ENCODE peak calls at places on chromosomes 5 and 9, in four cellular contexts. C, G, H and P are unnamed samples.

GRCh38 chr5:103031607-103032006 is 88.3 kb downstream of the GIN1 start:
- DNase-seq in C (no peak), G (peak), H (no peak), P (peak)

GRCh38 chr9:80144856-80145255 is 573.1 kb downstream of the TLE4 start:
- DNase-seq in C (no peak), G (no peak), H (no peak), P (no peak)

GRCh38 chr5:149337746-149338145 is 7.6 kb upstream of the GRPEL2 start:
- DNase-seq in C (no peak), G (no peak), H (no peak), P (no peak)

GRCh38 chr9:23278566-23278965 is 547.5 kb downstream of the ELAVL2 start:
- DNase-seq in C (no peak), G (no peak), H (no peak), P (no peak)

GRCh38 chr9:114525505-114525904 is 20.2 kb upstream of the WHRN start:
- DNase-seq in C (no peak), G (no peak), H (no peak), P (no peak)

GRCh38 chr5:133365326-133365725 is 247.0 kb downstream of the FSTL4 start:
- DNase-seq in C (no peak), G (peak), H (no peak), P (peak)

GRCh38 chr9:127320122-127320378 is 55.5 kb downstream of the GARNL3 start:
- DNase-seq in C (no peak), G (no peak), H (no peak), P (no peak)

GRCh38 chr5:56358703-56359428 is 125.7 kb upstream of the ANKRD55 start:
- DNase-seq in C (peak), G (no peak), H (no peak), P (no peak)

GRCh38 chr5:140295414-140295813 is 7.5 kb downstream of the PFDN1 start:
- DNase-seq in C (peak), G (no peak), H (peak), P (no peak)

GRCh38 chr5:158050401-158050800 is 191.5 kb upstream of the CLINT1 start:
- DNase-seq in C (no peak), G (no peak), H (no peak), P (no peak)

GRCh38 chr5:17314907-17315471 is 97.6 kb downstream of the BASP1 start:
- DNase-seq in C (no peak), G (peak), H (no peak), P (no peak)

GRCh38 chr9:123687246-123687721 is 242.6 kb downstream of the DENND1A start:
- DNase-seq in C (peak), G (no peak), H (no peak), P (no peak)

GRCh38 chr5:121573844-121574243 is 277.8 kb upstream of the FTMT start:
- DNase-seq in C (no peak), G (no peak), H (no peak), P (no peak)

GRCh38 chr9:70195456-70195855 is 63.3 kb upstream of the SMC5 start:
- DNase-seq in C (no peak), G (no peak), H (no peak), P (no peak)

GRCh38 chr5:177473461-177473991 is at the start of gene DBN1:
- DNase-seq in C (no peak), G (peak), H (no peak), P (peak)

GRCh38 chr5:83255268-83255667 is 177.9 kb downstream of the XRCC4 start:
- DNase-seq in C (no peak), G (no peak), H (no peak), P (no peak)

GRCh38 chr5:59185757-59186385 is 603.0 kb downstream of the RAB3C start:
- DNase-seq in C (no peak), G (no peak), H (no peak), P (no peak)

GRCh38 chr5:172479034-172479783 is 24.9 kb upstream of the SH3PXD2B start:
- DNase-seq in C (peak), G (peak), H (peak), P (peak)

GRCh38 chr9:88237454-88238280 is 99.4 kb upstream of the SPATA31C2 start:
- DNase-seq in C (no peak), G (no peak), H (no peak), P (no peak)

GRCh38 chr9:99340281-99340680 is 118.2 kb downstream of the SEC61B start:
- DNase-seq in C (no peak), G (no peak), H (no peak), P (no peak)

GRCh38 chr5:139847091-139847490 is 51.5 kb downstream of the PSD2 start:
- DNase-seq in C (no peak), G (no peak), H (no peak), P (peak)

GRCh38 chr5:173575985-173576384 is 40.5 kb downstream of the BOD1 start:
- DNase-seq in C (no peak), G (no peak), H (no peak), P (no peak)

GRCh38 chr9:122453677-122454135 is 24.0 kb downstream of the OR1J1 start:
- DNase-seq in C (no peak), G (peak), H (no peak), P (no peak)

GRCh38 chr5:84450617-84451414 is 66.1 kb upstream of the EDIL3 start:
- DNase-seq in C (no peak), G (peak), H (no peak), P (peak)

GRCh38 chr9:86634501-86634900 is 280.3 kb upstream of the TUT7 start:
- DNase-seq in C (no peak), G (no peak), H (no peak), P (no peak)

GRCh38 chr5:159095218-159095617 is 4.5 kb downstream of the EBF1 start:
- DNase-seq in C (no peak), G (peak), H (no peak), P (no peak)

GRCh38 chr5:74950836-74951515 is 84.8 kb upstream of the FAM169A start:
- DNase-seq in C (no peak), G (no peak), H (no peak), P (no peak)

GRCh38 chr5:131541071-131541470 is 94.0 kb downstream of the RAPGEF6 start:
- DNase-seq in C (no peak), G (no peak), H (no peak), P (no peak)

GRCh38 chr9:83754383-83754977 is 46.7 kb upstream of the UBQLN1 start:
- DNase-seq in C (no peak), G (no peak), H (no peak), P (no peak)

GRCh38 chr9:83744206-83744605 is 36.4 kb upstream of the UBQLN1 start:
- DNase-seq in C (peak), G (no peak), H (no peak), P (no peak)

DNA sequence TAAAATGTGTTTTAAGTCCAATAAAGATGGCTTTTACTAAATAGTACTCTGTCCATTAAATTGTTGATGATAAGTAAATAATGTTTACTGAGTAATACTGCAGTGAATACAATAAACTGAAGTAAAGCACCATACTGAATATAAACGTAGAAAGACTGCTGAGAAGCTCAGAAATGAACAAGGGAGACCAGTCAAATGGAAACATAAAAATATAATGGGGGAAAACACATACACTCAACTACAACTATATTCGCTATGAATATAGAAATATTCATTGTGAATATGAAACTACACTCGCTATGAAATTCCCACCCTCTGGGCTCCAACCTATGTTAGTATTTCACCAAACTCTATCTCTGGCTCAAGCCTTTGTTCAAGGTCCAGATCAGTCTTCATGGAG is 41.9 kb upstream of the UBQLN1 start:
- DNase-seq in C (no peak), G (no peak), H (no peak), P (no peak)
- H3K4me3 ChIP-seq in C (no peak), G (no peak), H (no peak), P (no peak)

GRCh38 chr5:31470608-31471007 is 61.3 kb downstream of the DROSHA start:
- DNase-seq in C (no peak), G (no peak), H (peak), P (no peak)
- H3K4me3 ChIP-seq in C (no peak), G (no peak), H (no peak), P (no peak)

GRCh38 chr9:1051286-1052118 is 1.3 kb downstream of the DMRT2 start:
- DNase-seq in C (peak), G (peak), H (no peak), P (peak)
- H3K4me3 ChIP-seq in C (peak), G (peak), H (peak), P (peak)

GRCh38 chr5:73232266-73233041 is 59.5 kb downstream of the TMEM174 start:
- DNase-seq in C (no peak), G (peak), H (no peak), P (peak)
- H3K4me3 ChIP-seq in C (no peak), G (peak), H (no peak), P (no peak)

GRCh38 chr9:111040494-111040893 is 2.2 kb upstream of the LPAR1 start:
- DNase-seq in C (no peak), G (no peak), H (no peak), P (no peak)

GRCh38 chr9:111038336-111039202 is at the start of gene LPAR1:
- DNase-seq in C (peak), G (peak), H (peak), P (peak)

GRCh38 chr9:111037744-111038335 is 430 bp downstream of the LPAR1 start:
- DNase-seq in C (peak), G (peak), H (peak), P (peak)

GRCh38 chr9:111036946-111037743 is 1.1 kb downstream of the LPAR1 start:
- DNase-seq in C (peak), G (peak), H (peak), P (no peak)

DNA sequence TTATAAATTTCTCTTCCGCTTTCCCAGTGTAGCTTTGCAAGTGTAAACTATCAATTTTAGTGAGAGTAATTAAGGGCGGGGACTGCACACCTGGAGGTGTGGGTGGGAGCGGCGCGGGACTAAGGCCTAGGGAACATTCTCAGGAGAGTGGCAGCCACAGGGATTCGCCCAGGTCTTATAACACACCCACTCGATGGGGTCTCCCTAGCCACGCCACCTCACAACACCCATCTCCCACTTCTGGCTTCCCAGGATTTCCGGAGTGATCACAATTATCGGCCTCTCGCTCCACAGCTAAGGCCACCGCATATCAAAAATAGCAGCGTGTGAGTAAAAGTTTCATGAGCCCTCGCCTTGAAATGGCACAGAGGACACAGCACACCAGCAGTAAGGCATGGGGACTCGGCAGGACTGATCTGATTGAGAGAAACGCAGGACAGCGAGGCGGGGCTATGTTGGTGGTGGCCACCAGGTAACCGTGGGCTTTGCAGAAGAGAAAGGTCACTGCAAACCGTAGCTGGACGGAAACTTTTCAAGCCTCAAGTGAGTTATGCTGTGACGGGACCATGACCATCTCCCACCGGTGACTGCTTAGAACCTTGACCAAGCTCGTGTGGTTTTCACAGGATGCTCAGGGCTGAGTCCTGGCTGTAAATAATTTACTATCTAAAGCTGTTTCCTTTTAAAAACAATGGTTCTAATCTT is 1.1 kb upstream of the LPAR1 start:
- DNase-seq in C (peak), G (peak), H (no peak), P (peak)
- H3K4me3 ChIP-seq in C (peak), G (peak), H (peak), P (peak)

GRCh38 chr9:130692365-130692764 is 1.2 kb upstream of the EXOSC2 start:
- DNase-seq in C (no peak), G (peak), H (no peak), P (peak)
- H3K4me3 ChIP-seq in C (no peak), G (peak), H (no peak), P (peak)

GRCh38 chr5:14807471-14807870 is 64.1 kb downstream of the ANKH start:
- DNase-seq in C (no peak), G (no peak), H (no peak), P (no peak)

GRCh38 chr5:14810282-14810681 is 61.3 kb downstream of the ANKH start:
- DNase-seq in C (no peak), G (no peak), H (no peak), P (no peak)

GRCh38 chr5:14812166-14812565 is 59.4 kb downstream of the ANKH start:
- DNase-seq in C (no peak), G (no peak), H (no peak), P (no peak)

GRCh38 chr5:14810941-14811573 is 60.5 kb downstream of the ANKH start:
- DNase-seq in C (no peak), G (no peak), H (no peak), P (no peak)

DNA sequence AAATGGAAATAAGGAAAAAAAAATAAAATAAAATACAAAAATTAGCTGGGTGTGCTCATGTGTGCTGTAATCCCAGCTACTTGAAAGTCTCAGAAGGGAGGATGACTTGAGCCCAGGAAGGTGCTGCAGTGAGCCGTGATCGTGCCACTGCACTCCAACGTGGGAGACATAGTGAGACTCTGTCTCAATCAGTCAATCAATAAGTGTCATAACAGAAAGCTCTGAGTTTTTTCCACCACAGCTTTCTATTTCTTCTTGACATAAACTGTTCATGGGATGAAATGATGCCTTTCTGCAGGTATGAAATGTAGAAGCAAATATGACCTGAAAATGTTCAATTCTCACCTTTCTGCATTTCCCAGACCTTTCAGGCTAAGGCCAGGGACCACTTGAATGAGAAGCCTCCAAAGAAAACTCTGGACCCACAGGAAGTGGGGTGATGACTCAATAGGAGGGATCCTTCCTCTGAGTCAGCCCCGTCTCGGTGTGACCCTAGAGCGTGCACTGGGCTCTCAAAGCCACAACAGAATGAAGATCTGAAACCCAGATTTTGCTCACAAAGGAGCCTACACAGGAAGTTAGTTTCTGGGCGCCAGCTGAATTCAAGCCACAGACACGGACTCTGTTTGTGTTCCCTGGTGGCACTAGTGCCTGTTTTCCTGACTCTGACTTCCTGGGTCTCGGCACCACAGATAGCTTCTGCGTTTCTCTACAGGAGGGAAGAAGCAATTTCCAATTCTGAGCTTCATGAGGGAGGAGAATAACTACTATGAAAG is 62.0 kb downstream of the ANKH start:
- DNase-seq in C (peak), G (no peak), H (peak), P (no peak)
- H3K4me3 ChIP-seq in C (no peak), G (no peak), H (no peak), P (no peak)

DNA sequence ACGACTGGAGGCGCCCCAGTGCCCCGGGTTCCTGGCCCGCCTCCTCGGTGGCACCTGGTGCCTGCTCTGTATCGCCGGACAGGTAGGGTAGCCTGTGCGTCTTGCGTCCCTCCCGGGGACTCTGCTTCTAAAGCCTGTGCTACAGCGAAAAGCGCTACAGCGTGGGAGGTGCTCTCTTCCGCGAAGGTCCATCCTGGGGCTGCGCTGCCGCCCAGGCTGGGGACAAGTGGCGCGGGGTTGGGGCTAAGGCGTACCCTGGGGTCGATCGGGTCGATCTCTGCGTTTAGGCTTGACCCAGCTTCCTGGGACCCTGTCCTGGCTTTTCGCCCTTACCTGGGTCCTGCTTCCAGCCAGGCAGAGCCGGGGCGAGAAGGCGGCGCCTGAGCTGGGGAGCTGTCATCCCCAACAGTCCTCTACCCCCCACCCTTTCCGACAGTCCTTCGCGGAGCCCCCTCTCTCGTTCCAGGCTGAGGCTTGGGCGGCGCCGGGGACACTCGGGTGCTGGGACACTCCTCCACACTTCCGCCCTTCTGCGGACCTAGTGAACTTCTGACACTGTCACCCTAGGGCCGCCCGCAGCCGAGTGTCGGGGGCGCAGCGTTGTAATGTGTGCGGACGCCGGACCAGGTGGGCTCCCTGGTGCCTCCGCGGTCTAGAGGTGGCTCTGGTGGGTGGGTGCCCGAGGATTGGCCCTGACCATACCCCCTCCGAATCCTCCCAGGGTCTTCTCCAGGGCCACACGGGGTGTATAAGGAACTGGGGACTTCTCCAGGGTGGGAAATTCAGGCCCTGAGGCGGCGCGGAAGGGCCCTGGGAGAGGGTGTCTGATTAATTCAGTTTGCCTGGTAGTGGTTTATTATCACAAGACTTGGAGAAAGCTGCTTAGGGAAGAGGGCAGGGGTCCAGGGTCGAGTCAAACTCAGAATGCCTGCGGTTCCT is 328.2 kb downstream of the SH3GL2 start:
- DNase-seq in C (no peak), G (peak), H (no peak), P (peak)
- H3K4me3 ChIP-seq in C (peak), G (peak), H (peak), P (peak)

DNA sequence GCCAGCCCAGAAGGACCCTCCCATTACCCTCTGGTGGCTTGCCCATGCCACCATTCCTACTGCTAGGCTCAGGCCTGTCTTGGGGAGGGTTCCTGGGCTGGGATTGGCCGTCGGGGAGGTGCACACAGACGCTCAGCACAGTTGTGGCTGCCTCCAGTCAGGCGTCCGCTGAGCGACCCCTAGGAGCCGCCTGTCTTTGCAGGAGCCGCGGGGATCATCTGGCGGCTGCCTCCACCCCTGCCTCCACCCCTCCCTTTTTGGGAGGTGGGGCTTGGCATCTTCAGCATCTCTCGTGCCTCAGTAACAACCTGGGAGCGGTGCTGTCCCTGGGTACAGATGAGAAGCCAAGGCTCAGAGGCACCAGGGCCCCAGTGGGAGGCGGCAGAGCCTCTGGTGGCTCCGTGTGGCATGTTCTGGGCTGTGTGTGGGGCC is 39.6 kb downstream of the RXRA start:
- DNase-seq in C (no peak), G (peak), H (peak), P (no peak)
- H3K4me3 ChIP-seq in C (no peak), G (no peak), H (peak), P (no peak)